ENCODE peak calls at places on chromosomes 11 and 22, in eight cellular contexts. E is stimulated activated CD8-positive, alpha-beta memory T cell treated with anti-CD3 and anti-CD28 coated beads, Interleukin-7, amount 100 ng/mL, for 24 hours; J is activated CD4-positive, alpha-beta T cell treated with anti-CD3 and anti-CD28 coated beads for 48 hours; K is DMS153; M is globus pallidus; V is pancreas; L is activated naive CD8-positive, alpha-beta T cell treated with anti-CD3 and anti-CD28 coated beads for 36 hours; F is fibroblast of the aortic adventitia. W is an unnamed sample.

GRCh38 chr22:38949889-38950405 is 7.5 kb upstream of the APOBEC3A start:
- DNase-seq in E (no peak), F (no peak), K (no peak), M (no peak), V (peak; percentile 5), L (no peak), J (no peak), W (peak; percentile 14)

GRCh38 chr22:33461698-33462434 is 403.7 kb upstream of the SYN3 start:
- DNase-seq in V (no peak), M (no peak), F (no peak), J (no peak), E (no peak), K (no peak), L (no peak), W (no peak)

GRCh38 chr11:74679513-74679865 is 51.7 kb downstream of the CHRDL2 start:
- DNase-seq in L (no peak), M (no peak), F (no peak), V (no peak), K (no peak), E (no peak), J (no peak), W (no peak)

GRCh38 chr11:73359930-73360742 is 16.1 kb upstream of the RELT start:
- DNase-seq in M (peak; percentile 33), E (no peak), L (peak; percentile 35), K (no peak), J (peak; percentile 57), F (peak; percentile 55), V (no peak), W (peak; percentile 71)

GRCh38 chr11:20011294-20011951 is 148.9 kb downstream of the DBX1 start:
- DNase-seq in V (no peak), E (no peak), J (no peak), K (peak; percentile 44), L (no peak), M (no peak), F (no peak), W (peak; percentile 59)

GRCh38 chr11:20172721-20173447 is 12.6 kb upstream of the DBX1 start:
- DNase-seq in L (no peak), J (no peak), M (no peak), E (no peak), K (no peak), F (no peak), V (no peak), W (no peak)

GRCh38 chr11:680970-681369 is 14.1 kb downstream of the DEAF1 start:
- DNase-seq in F (no peak), V (no peak), M (no peak), L (peak; percentile 52), J (no peak), E (no peak), K (no peak), W (no peak)

GRCh38 chr11:106420686-106421085 is 343.2 kb downstream of the AASDHPPT start:
- DNase-seq in M (no peak), L (no peak), E (no peak), V (no peak), J (no peak), K (no peak), F (no peak), W (no peak)

GRCh38 chr11:118924591-118925585 is 838 bp downstream of the BCL9L start:
- DNase-seq in E (no peak), K (no peak), F (peak; percentile 39), V (peak; percentile 73), J (peak; percentile 75), L (peak; percentile 67), M (no peak), W (peak; percentile 53)

GRCh38 chr11:3823303-3823702 is 14.9 kb downstream of the PGAP2 start:
- DNase-seq in V (no peak), F (peak; percentile 76), K (no peak), J (no peak), E (no peak), L (no peak), M (no peak), W (peak; percentile 84)

GRCh38 chr22:20093437-20093836 is 13.4 kb downstream of the DGCR8 start:
- DNase-seq in L (no peak), K (no peak), J (no peak), E (no peak), V (no peak), F (no peak), M (peak; percentile 44), W (no peak)

GRCh38 chr22:37843746-37844089 is 416 bp downstream of the ANKRD54 start:
- DNase-seq in K (peak; percentile 40), M (no peak), V (peak; percentile 76), J (peak; percentile 65), L (peak; percentile 65), E (peak; percentile 12), F (no peak), W (peak; percentile 31)

GRCh38 chr11:75066061-75066460 is 30.6 kb downstream of the OR2AT4 start:
- DNase-seq in J (no peak), K (no peak), E (no peak), L (no peak), F (no peak), V (no peak), M (no peak), W (peak; percentile 26)

GRCh38 chr22:17865183-17866055 is 91.2 kb upstream of the BID start:
- DNase-seq in M (no peak), L (no peak), J (no peak), V (no peak), F (no peak), K (no peak), E (no peak), W (no peak)

GRCh38 chr22:47918276-47918928 is 1156.0 kb downstream of the TBC1D22A start:
- DNase-seq in F (no peak), L (peak; percentile 53), E (peak; percentile 8), V (no peak), K (no peak), J (peak; percentile 41), M (no peak), W (no peak)

GRCh38 chr11:45560153-45560934 is 105.1 kb downstream of the CHST1 start:
- DNase-seq in V (no peak), L (no peak), J (no peak), M (no peak), K (peak; percentile 50), E (no peak), F (no peak), W (no peak)

GRCh38 chr11:8389034-8389996 is 125.6 kb upstream of the LMO1 start:
- DNase-seq in L (no peak), J (no peak), V (no peak), E (no peak), M (peak; percentile 59), K (no peak), F (peak; percentile 10), W (peak; percentile 24)

GRCh38 chr11:7485136-7485853 is at the start of gene OLFML1:
- DNase-seq in M (no peak), F (peak; percentile 68), K (no peak), L (no peak), E (no peak), J (no peak), V (no peak), W (peak; percentile 7)

GRCh38 chr11:119044708-119045107 is 12.3 kb downstream of the HYOU1 start:
- DNase-seq in V (no peak), J (no peak), E (no peak), K (no peak), L (no peak), M (no peak), F (no peak), W (no peak)

GRCh38 chr11:2670541-2671100 is 29.2 kb downstream of the KCNQ1OT1 start:
- DNase-seq in V (no peak), L (no peak), E (no peak), K (no peak), M (no peak), F (no peak), J (no peak), W (no peak)

GRCh38 chr11:63917685-63918523 is 940 bp upstream of the RCOR2 start:
- DNase-seq in M (peak; percentile 91), J (peak; percentile 45), V (peak; percentile 67), L (peak; percentile 35), K (peak; percentile 80), F (peak; percentile 51), E (no peak), W (peak; percentile 38)

GRCh38 chr11:69238562-69239319 is 55.2 kb upstream of the MYEOV start:
- DNase-seq in L (peak; percentile 14), M (no peak), K (no peak), E (no peak), J (peak; percentile 35), F (no peak), V (no peak), W (no peak)

GRCh38 chr22:48919851-48920589 is 907.7 kb downstream of the BRD1 start:
- DNase-seq in E (no peak), M (no peak), J (no peak), V (no peak), F (no peak), L (no peak), K (no peak), W (no peak)

GRCh38 chr11:84522331-84522730 is 1104.8 kb downstream of the DLG2 start:
- DNase-seq in E (no peak), L (no peak), K (no peak), F (peak; percentile 45), M (no peak), V (no peak), J (no peak), W (peak; percentile 5)